ENCODE peak calls at places on chromosome 2, in six cellular contexts. H is kidney, B is adrenal gland, Q is fibroblast of lung, K is transverse colon, E is lower lobe of right lung. L is an unnamed sample.

GRCh38 chr2:58030789-58031188 is 15.8 kb upstream of the VRK2 start:
- DNase-seq in H (no peak), B (no peak), Q (peak; percentile 43), K (no peak), E (no peak), L (no peak)

GRCh38 chr2:189115126-189115525 is 64.4 kb downstream of the COL5A2 start:
- DNase-seq in H (no peak), B (no peak), Q (no peak), K (no peak), E (no peak), L (no peak)

GRCh38 chr2:158845869-158846268 is 50.8 kb downstream of the DAPL1 start:
- DNase-seq in H (no peak), B (no peak), Q (peak; percentile 59), K (no peak), E (no peak), L (no peak)

GRCh38 chr2:173048530-173048900 is 27.1 kb upstream of the MAP3K20 start:
- DNase-seq in H (no peak), B (no peak), Q (no peak), K (no peak), E (no peak), L (no peak)

GRCh38 chr2:57806449-57806968 is 240.1 kb upstream of the VRK2 start:
- DNase-seq in H (no peak), B (no peak), Q (no peak), K (no peak), E (no peak), L (no peak)

GRCh38 chr2:55247025-55247424 is 14.5 kb downstream of the RPS27A start:
- DNase-seq in H (no peak), B (no peak), Q (no peak), K (no peak), E (no peak), L (no peak)

GRCh38 chr2:89833780-89834117 is 1142.3 kb downstream of the RPIA start:
- DNase-seq in H (no peak), B (no peak), Q (peak; percentile 39), K (no peak), E (no peak), L (no peak)

GRCh38 chr2:216776076-216776726 is 80.9 kb upstream of the IGFBP5 start:
- DNase-seq in H (no peak), B (no peak), Q (peak; percentile 51), K (no peak), E (no peak), L (no peak)

GRCh38 chr2:25125949-25126348 is 42.4 kb downstream of the POMC start:
- DNase-seq in H (peak; percentile 26), B (no peak), Q (no peak), K (no peak), E (no peak), L (no peak)

GRCh38 chr2:240394549-240394948 is 40.9 kb upstream of the GPC1 start:
- DNase-seq in H (peak; percentile 49), B (no peak), Q (no peak), K (peak; percentile 5), E (no peak), L (no peak)

GRCh38 chr2:16134436-16135165 is 194.3 kb downstream of the MYCN start:
- DNase-seq in H (no peak), B (no peak), Q (no peak), K (no peak), E (no peak), L (no peak)

GRCh38 chr2:79982445-79982844 is 322.1 kb downstream of the LRRTM1 start:
- DNase-seq in H (no peak), B (no peak), Q (no peak), K (peak; percentile 67), E (no peak), L (no peak)

GRCh38 chr2:14881663-14882327 is 249.3 kb downstream of the LRATD1 start:
- DNase-seq in H (no peak), B (no peak), Q (peak; percentile 10), K (no peak), E (no peak), L (no peak)

GRCh38 chr2:20617081-20617575 is 33.8 kb downstream of the HS1BP3 start:
- DNase-seq in H (peak; percentile 94), B (peak; percentile 77), Q (no peak), K (peak; percentile 68), E (peak; percentile 82), L (no peak)

GRCh38 chr2:231941673-231942072 is 15.5 kb upstream of the NPPC start:
- DNase-seq in H (no peak), B (no peak), Q (no peak), K (no peak), E (no peak), L (no peak)

GRCh38 chr2:12764075-12764722 is 47.5 kb downstream of the TRIB2 start:
- DNase-seq in H (no peak), B (no peak), Q (peak; percentile 98), K (no peak), E (no peak), L (no peak)

GRCh38 chr2:118945921-118946320 is 3.9 kb downstream of the MARCO start:
- DNase-seq in H (no peak), B (no peak), Q (no peak), K (no peak), E (no peak), L (no peak)
- TF ChIP-seq CTCF in H (no peak), B (no peak), Q (no peak), K (no peak), E (no peak), L (no peak)

GRCh38 chr2:219126555-219126954 is 34.1 kb downstream of the NHEJ1 start:
- DNase-seq in H (no peak), B (no peak), Q (no peak), K (peak; percentile 48), E (no peak), L (peak; percentile 55)
- H3K4me1 ChIP-seq in H (peaks cover 30% of the 10 kb centered on the region), B (peaks cover 38% of the 10 kb centered on the region), Q (peaks cover 6% of the 10 kb centered on the region), K (peaks cover 61% of the 10 kb centered on the region), E (peaks cover 55% of the 10 kb centered on the region), L (peaks cover 28% of the 10 kb centered on the region)

GRCh38 chr2:109689973-109690372 is 75.8 kb downstream of the SOWAHC start:
- DNase-seq in H (no peak), B (no peak), Q (no peak), K (peak; percentile 7), E (no peak), L (no peak)
- TF ChIP-seq CTCF in H (no peak), B (no peak), Q (no peak), K (no peak), E (no peak), L (no peak)

DNA sequence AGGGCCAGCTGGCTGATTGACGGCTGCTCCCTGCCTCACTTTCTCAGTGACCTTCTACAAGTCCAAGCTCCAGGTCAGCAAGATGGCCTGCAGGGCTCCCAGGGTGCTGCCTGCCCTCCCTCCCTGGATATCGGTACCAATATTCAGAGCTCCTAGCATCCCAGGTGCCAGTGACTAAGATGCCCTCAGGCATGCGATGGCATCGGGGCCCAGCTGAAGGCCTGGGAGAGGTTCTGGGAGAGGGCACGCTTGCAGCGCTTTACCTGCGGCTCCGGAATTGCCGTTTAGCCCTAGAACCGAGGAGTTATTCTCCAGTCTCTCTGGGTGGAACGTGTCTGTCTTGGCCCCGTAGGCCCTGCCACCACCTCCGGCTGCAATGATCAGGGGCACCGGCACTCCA is 116.8 kb downstream of the CLIP4 start:
- DNase-seq in H (no peak), B (no peak), Q (no peak), K (no peak), E (no peak), L (no peak)
- H3K4me1 ChIP-seq in H (no peaks in the 10 kb centered on the region), B (no peaks in the 10 kb centered on the region), Q (no peaks in the 10 kb centered on the region), K (no peaks in the 10 kb centered on the region), E (no peaks in the 10 kb centered on the region), L (no peaks in the 10 kb centered on the region)